ENCODE peak calls at places on chromosomes 3 and 15, in nine cellular contexts. W, E, N, Z, H, Q, T, U and P are unnamed samples.

GRCh38 chr15:25783607-25784131 is 79.5 kb downstream of the ATP10A start:
- DNase-seq in W (peak), E (no peak), N (peak), Z (no peak), H (no peak), Q (no peak), T (peak), U (no peak), P (no peak)

GRCh38 chr15:68791431-68792283 is 29.0 kb downstream of the ANP32A start:
- DNase-seq in W (peak), E (no peak), N (no peak), Z (no peak), H (no peak), Q (no peak), T (no peak), U (no peak), P (no peak)

GRCh38 chr3:7112523-7113056 is 251.7 kb downstream of the GRM7 start:
- DNase-seq in W (no peak), E (no peak), N (no peak), Z (no peak), H (no peak), Q (no peak), T (no peak), U (no peak), P (no peak)

GRCh38 chr15:56736308-56736707 is 3.0 kb upstream of the ZNF280D start:
- DNase-seq in W (no peak), E (no peak), N (peak), Z (no peak), H (no peak), Q (no peak), T (no peak), U (peak), P (no peak)

GRCh38 chr3:123372789-123373534 is 75.9 kb downstream of the ADCY5 start:
- DNase-seq in W (no peak), E (no peak), N (no peak), Z (no peak), H (no peak), Q (no peak), T (no peak), U (no peak), P (no peak)

GRCh38 chr3:193134895-193135294 is 106.1 kb upstream of the PLAAT1 start:
- DNase-seq in W (no peak), E (peak), N (peak), Z (no peak), H (peak), Q (no peak), T (no peak), U (no peak), P (no peak)

GRCh38 chr3:23949784-23950183 is 4.7 kb downstream of the NR1D2 start:
- DNase-seq in W (no peak), E (no peak), N (no peak), Z (no peak), H (peak), Q (no peak), T (no peak), U (peak), P (no peak)

GRCh38 chr3:115713247-115713646 is 89.9 kb downstream of the GAP43 start:
- DNase-seq in W (no peak), E (no peak), N (no peak), Z (no peak), H (peak), Q (no peak), T (no peak), U (peak), P (no peak)

GRCh38 chr3:62295571-62295970 is 77.8 kb downstream of the FEZF2 start:
- DNase-seq in W (no peak), E (no peak), N (no peak), Z (no peak), H (no peak), Q (no peak), T (no peak), U (no peak), P (no peak)

GRCh38 chr3:82498186-82498585 is 736.7 kb upstream of the GBE1 start:
- DNase-seq in W (no peak), E (no peak), N (no peak), Z (no peak), H (no peak), Q (no peak), T (no peak), U (no peak), P (no peak)

GRCh38 chr3:150371741-150372254 is 36.3 kb upstream of the TSC22D2 start:
- DNase-seq in W (no peak), E (peak), N (peak), Z (no peak), H (peak), Q (no peak), T (peak), U (no peak), P (peak)

GRCh38 chr15:78418681-78419080 is 19.3 kb upstream of the IREB2 start:
- DNase-seq in W (no peak), E (no peak), N (no peak), Z (no peak), H (no peak), Q (no peak), T (no peak), U (no peak), P (no peak)

GRCh38 chr3:193573403-193573802 is 18.7 kb upstream of the ATP13A4 start:
- DNase-seq in W (no peak), E (no peak), N (no peak), Z (no peak), H (no peak), Q (no peak), T (no peak), U (no peak), P (no peak)

GRCh38 chr3:30282052-30282708 is 324.2 kb upstream of the TGFBR2 start:
- DNase-seq in W (no peak), E (peak), N (peak), Z (no peak), H (no peak), Q (peak), T (no peak), U (no peak), P (peak)

GRCh38 chr3:170259853-170260386 is 37.7 kb downstream of the PRKCI start:
- DNase-seq in W (no peak), E (no peak), N (no peak), Z (no peak), H (no peak), Q (no peak), T (no peak), U (no peak), P (no peak)

GRCh38 chr15:86634146-86634545 is 554.5 kb downstream of the AGBL1 start:
- DNase-seq in W (no peak), E (no peak), N (no peak), Z (no peak), H (no peak), Q (no peak), T (no peak), U (no peak), P (no peak)

GRCh38 chr3:38507120-38507519 is 11.0 kb downstream of the EXOG start:
- DNase-seq in W (no peak), E (no peak), N (no peak), Z (no peak), H (no peak), Q (no peak), T (no peak), U (no peak), P (no peak)

GRCh38 chr15:65904301-65904700 is 35.0 kb downstream of the RAB11A start:
- DNase-seq in W (no peak), E (no peak), N (peak), Z (no peak), H (no peak), Q (no peak), T (no peak), U (no peak), P (no peak)